ENCODE peak calls at places on chromosomes 16 and 17, in six cellular contexts. T is HCT116, F is fibroblast of lung, M is endodermal cell, I is lower lobe of right lung, U is cardiac muscle cell. H is an unnamed sample. For H3K36me3, the result is how much of the 10 kb centered on the place peaks cover.

GRCh38 chr17:73232587-73233373 is 28.9 kb downstream of the CPSF4L start:
- DNase-seq in M (no peak), I (peak), T (no peak), F (peak), U (peak), H (no peak)

GRCh38 chr17:1592751-1593629 is 30.4 kb upstream of the PITPNA start:
- DNase-seq in F (no peak), T (no peak), M (no peak), U (no peak), I (no peak), H (no peak)

GRCh38 chr16:50866806-50867205 is 124.9 kb downstream of the CYLD start:
- DNase-seq in U (no peak), F (no peak), I (no peak), M (no peak), T (no peak), H (no peak)

GRCh38 chr17:57486978-57487377 is 230.7 kb downstream of the MSI2 start:
- DNase-seq in F (no peak), U (no peak), M (no peak), I (no peak), T (no peak), H (no peak)

GRCh38 chr17:64262422-64263260 is at the start of gene TEX2:
- DNase-seq in U (peak), F (no peak), I (peak), M (peak), T (no peak), H (no peak)

GRCh38 chr17:77089118-77089477 is 51.7 kb upstream of the SEC14L1 start:
- DNase-seq in F (no peak), M (peak), I (no peak), T (no peak), U (no peak), H (no peak)

GRCh38 chr17:61454095-61454931 is 2.1 kb downstream of the TBX4 start:
- DNase-seq in F (no peak), T (no peak), I (no peak), U (no peak), M (peak), H (no peak)

GRCh38 chr16:590165-590874 is 454 bp downstream of the RAB40C start:
- DNase-seq in T (no peak), M (peak), F (peak), U (peak), I (peak), H (no peak)

GRCh38 chr16:86935323-86935669 is 356.9 kb downstream of the FOXL1 start:
- DNase-seq in T (no peak), I (no peak), M (no peak), U (no peak), F (no peak), H (no peak)

GRCh38 chr17:16072031-16072430 is 72.4 kb downstream of the TTC19 start:
- DNase-seq in T (no peak), F (no peak), I (no peak), U (no peak), M (no peak), H (no peak)

GRCh38 chr16:20849587-20850390 is 43.5 kb downstream of the REXO5 start:
- DNase-seq in M (peak), U (peak), T (peak), I (peak), F (peak), H (no peak)

GRCh38 chr17:44397479-44398440 is 8.3 kb upstream of the ITGA2B start:
- DNase-seq in I (no peak), F (no peak), T (no peak), U (no peak), M (no peak), H (no peak)
- H3K36me3 ChIP-seq in I (half or more), F (under half), T (under half), U (under half), M (half or more), H (under half)

GRCh38 chr17:7587831-7588230 is 2.1 kb downstream of the SOX15 start:
- DNase-seq in F (peak), I (no peak), M (peak), T (no peak), U (no peak), H (no peak)

GRCh38 chr17:7588553-7589203 is 1.2 kb downstream of the SOX15 start:
- DNase-seq in I (no peak), U (no peak), F (no peak), M (peak), T (no peak), H (no peak)

GRCh38 chr17:7589204-7589868 is 558 bp downstream of the SOX15 start:
- DNase-seq in U (peak), F (peak), T (no peak), I (peak), M (peak), H (no peak)

GRCh38 chr17:7587420-7587786 is 2.5 kb downstream of the SOX15 start:
- DNase-seq in T (no peak), F (peak), I (no peak), U (peak), M (no peak), H (peak)

DNA sequence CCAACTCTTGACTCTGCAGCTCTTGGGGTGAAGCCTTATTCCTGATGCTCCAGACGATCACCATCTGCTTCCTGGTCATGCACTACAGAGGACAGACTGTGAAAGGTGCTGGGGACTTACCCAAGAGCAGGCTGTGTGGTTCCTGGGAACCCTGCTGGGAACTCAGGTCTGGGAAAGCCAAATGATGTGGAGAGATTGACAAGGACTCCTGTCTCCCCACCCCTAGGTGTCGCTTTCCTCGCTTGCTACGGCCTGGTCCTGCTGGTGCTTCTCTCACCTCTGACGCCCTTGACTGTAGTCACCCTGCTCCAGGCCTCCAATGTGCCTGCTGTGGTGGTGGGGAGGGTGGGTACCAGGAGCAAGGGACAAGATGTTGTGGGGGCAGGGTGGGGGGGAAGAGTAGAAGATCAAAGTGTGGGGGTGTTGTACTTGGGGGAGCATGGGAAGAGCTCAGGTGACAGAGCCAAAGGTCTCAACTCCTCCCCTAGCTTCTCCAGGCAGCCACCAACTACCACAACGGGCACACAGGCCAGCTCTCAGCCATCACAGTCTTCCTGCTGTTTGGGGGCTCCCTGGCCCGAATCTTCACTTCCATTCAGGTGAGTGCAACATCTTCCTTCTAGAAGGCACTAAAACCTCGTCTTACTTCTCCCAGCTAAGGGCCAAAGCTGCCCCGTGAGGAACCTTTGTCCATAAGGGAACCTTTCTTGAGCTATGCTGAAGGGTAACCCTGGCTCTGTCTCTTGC is 3.0 kb downstream of the SOX15 start:
- DNase-seq in T (peak), F (no peak), U (no peak), I (no peak), M (peak), H (no peak)
- TF ChIP-seq CTCF in T (peak), F (no peak), U (no peak), I (no peak), M (peak), H (no peak)

GRCh38 chr16:2292221-2292620 is 24.3 kb upstream of the RNPS1 start:
- DNase-seq in T (no peak), F (no peak), I (no peak), M (no peak), U (no peak), H (no peak)

GRCh38 chr16:2287916-2288547 is 20.1 kb upstream of the RNPS1 start:
- DNase-seq in U (no peak), T (no peak), M (no peak), F (no peak), I (no peak), H (no peak)

GRCh38 chr16:2288701-2289100 is 20.8 kb upstream of the RNPS1 start:
- DNase-seq in F (no peak), I (no peak), T (no peak), M (peak), U (no peak), H (no peak)

GRCh38 chr16:2286550-2286949 is 18.6 kb upstream of the RNPS1 start:
- DNase-seq in U (no peak), F (no peak), M (no peak), I (no peak), T (no peak), H (no peak)

DNA sequence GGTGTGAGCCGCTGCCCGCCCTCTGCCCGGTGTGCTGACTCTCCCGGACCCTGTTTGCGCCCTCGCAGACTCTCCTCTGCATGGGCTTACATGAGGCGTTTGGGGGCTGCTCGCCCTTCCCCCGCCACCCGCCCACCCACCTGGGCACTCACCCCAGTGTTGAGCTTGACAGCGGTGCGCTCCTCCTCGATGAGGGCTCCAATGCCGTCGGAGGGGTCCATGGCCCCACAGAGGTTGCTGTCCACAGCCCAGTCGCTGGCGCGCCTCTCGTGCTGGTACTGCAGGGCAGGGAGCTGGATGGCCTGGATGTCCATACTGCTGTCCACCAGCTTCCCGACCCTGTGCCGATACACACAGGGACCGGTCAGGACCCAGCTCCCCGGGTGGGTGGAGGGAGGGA is 21.4 kb upstream of the RNPS1 start:
- DNase-seq in F (no peak), M (no peak), U (no peak), T (no peak), I (no peak), H (no peak)
- H3K36me3 ChIP-seq in F (under half), M (under half), U (under half), T (under half), I (half or more), H (under half)

GRCh38 chr17:47720754-47721533 is 12.1 kb upstream of the TBX21 start:
- DNase-seq in T (peak), F (peak), I (no peak), M (peak), U (peak), H (no peak)
- TF ChIP-seq CTCF in T (peak), F (no peak), I (no peak), M (no peak), U (no peak), H (no peak)

GRCh38 chr17:2697611-2698162 is 13.9 kb downstream of the CLUH start:
- DNase-seq in I (peak), M (peak), T (no peak), F (no peak), U (no peak), H (no peak)
- H3K36me3 ChIP-seq in I (half or more), M (under half), T (under half), F (under half), U (under half), H (under half)